ENCODE peak calls at places on chromosomes 4 and X, in seven cellular contexts. I is transverse colon; Y is ELF-1; V is stimulated activated CD4-positive, alpha-beta T cell treated with anti-CD3 and anti-CD28 coated beads, TNF-alpha, amount 100 ng/mL, for 24 hours; P is aorta; U is right atrium auricular region; O is bronchial epithelial cell. G is an unnamed sample.

GRCh38 chr4:110088670-110089069 is 109.7 kb downstream of the ELOVL6 start:
- DNase-seq in I (no peak), Y (no peak), V (no peak), P (no peak), U (no peak), O (no peak), G (peak; percentile 49)

GRCh38 chr4:168864831-168865541 is 145.1 kb downstream of the CBR4 start:
- DNase-seq in I (no peak), Y (no peak), V (no peak), P (no peak), U (no peak), O (no peak), G (peak; percentile 35)

GRCh38 chr4:15738877-15739276 is 36.0 kb downstream of the BST1 start:
- DNase-seq in I (no peak), Y (no peak), V (no peak), P (no peak), U (no peak), O (no peak), G (no peak)

GRCh38 chrX:3076416-3076991 is 35.2 kb downstream of the ARSF start:
- DNase-seq in I (no peak), Y (peak; percentile 68), V (no peak), P (no peak), U (no peak), O (no peak), G (no peak)

GRCh38 chr4:140149851-140150635 is 3.9 kb downstream of the MAML3 start:
- DNase-seq in I (peak; percentile 85), Y (peak; percentile 83), V (peak; percentile 23), P (peak; percentile 88), U (peak; percentile 84), O (peak; percentile 52), G (peak; percentile 62)

GRCh38 chr4:85084371-85085170 is 118.1 kb upstream of the WDFY3 start:
- DNase-seq in I (no peak), Y (no peak), V (no peak), P (no peak), U (no peak), O (peak; percentile 75), G (peak; percentile 75)

GRCh38 chrX:21943460-21944135 is 3.1 kb downstream of the SMS start:
- DNase-seq in I (no peak), Y (peak; percentile 52), V (no peak), P (no peak), U (no peak), O (peak; percentile 88), G (peak; percentile 83)

GRCh38 chr4:18075823-18076433 is 54.4 kb upstream of the LCORL start:
- DNase-seq in I (peak; percentile 27), Y (peak; percentile 38), V (peak; percentile 3), P (no peak), U (no peak), O (no peak), G (peak; percentile 47)